ENCODE peak calls at places on chromosome 16, in four cellular contexts. K is uterus, Z is AG04450, X is erythroblast. Y is an unnamed sample.

GRCh38 chr16:13453325-13453724 is 466.6 kb upstream of the ERCC4 start:
- DNase-seq in Z (no peak), K (no peak), X (no peak), Y (no peak)

GRCh38 chr16:1098266-1098991 is 2.4 kb upstream of the C1QTNF8 start:
- DNase-seq in Z (no peak), K (no peak), X (no peak), Y (peak; percentile 71)

GRCh38 chr16:50308237-50308965 is 42.0 kb downstream of the ADCY7 start:
- DNase-seq in Z (no peak), K (peak; percentile 12), X (no peak), Y (peak; percentile 66)

GRCh38 chr16:51592013-51592501 is 441.0 kb upstream of the SALL1 start:
- DNase-seq in X (no peak), Z (no peak), K (no peak), Y (no peak)

GRCh38 chr16:4307215-4308037 is 8.4 kb upstream of the GLIS2 start:
- DNase-seq in Z (peak; percentile 88), K (peak; percentile 97), X (peak; percentile 96), Y (peak; percentile 98)

GRCh38 chr16:30115238-30115637 is 1.9 kb upstream of the GDPD3 start:
- DNase-seq in X (no peak), Z (no peak), K (no peak), Y (peak; percentile 72)

GRCh38 chr16:68362952-68363846 is 52.4 kb downstream of the PRMT7 start:
- DNase-seq in Z (no peak), K (no peak), X (no peak), Y (no peak)

GRCh38 chr16:56401482-56401881 is 23.9 kb downstream of the AMFR start:
- DNase-seq in Z (no peak), X (peak; percentile 9), K (no peak), Y (no peak)

GRCh38 chr16:46775214-46775613 is 27.1 kb upstream of the MYLK3 start:
- DNase-seq in Z (no peak), X (no peak), K (no peak), Y (no peak)

GRCh38 chr16:64544859-64545258 is 577.0 kb downstream of the CDH11 start:
- DNase-seq in K (no peak), X (no peak), Z (no peak), Y (no peak)